ENCODE peak calls at places on chromosomes 13 and 19, in five cellular contexts. E is K562, C is GM12878, Q is upper lobe of left lung, V is HepG2. X is an unnamed sample.

GRCh38 chr13:27006519-27007161 is 165.0 kb downstream of the USP12 start:
- ATAC-seq in E (peak), C (peak), Q (peak), V (peak), X (peak)

GRCh38 chr13:97856001-97856675 is 97.3 kb upstream of the IPO5 start:
- ATAC-seq in E (no peak), C (peak), Q (peak), V (peak), X (peak)

GRCh38 chr13:32153056-32153455 is 121.5 kb downstream of the FRY start:
- ATAC-seq in E (no peak), C (no peak), Q (no peak), V (no peak), X (no peak)

GRCh38 chr19:53853707-53854106 is 14.0 kb upstream of the MYADM start:
- ATAC-seq in E (no peak), C (no peak), Q (no peak), V (no peak), X (no peak)

GRCh38 chr13:97982286-97982685 is 28.8 kb downstream of the IPO5 start:
- ATAC-seq in E (no peak), C (no peak), Q (no peak), V (no peak), X (no peak)

GRCh38 chr19:10517361-10517759 is at the start of gene S1PR5:
- ATAC-seq in E (peak), C (peak), Q (peak), V (peak), X (no peak)

GRCh38 chr19:57452307-57452706 is 4.6 kb downstream of the VN1R1 start:
- ATAC-seq in E (no peak), C (no peak), Q (no peak), V (no peak), X (no peak)

GRCh38 chr13:40492511-40492910 is 173.9 kb downstream of the FOXO1 start:
- ATAC-seq in E (no peak), C (no peak), Q (no peak), V (no peak), X (no peak)

GRCh38 chr19:31351212-31352193 is 2.3 kb upstream of the TSHZ3 start:
- ATAC-seq in E (no peak), C (no peak), Q (peak), V (no peak), X (no peak)

DNA sequence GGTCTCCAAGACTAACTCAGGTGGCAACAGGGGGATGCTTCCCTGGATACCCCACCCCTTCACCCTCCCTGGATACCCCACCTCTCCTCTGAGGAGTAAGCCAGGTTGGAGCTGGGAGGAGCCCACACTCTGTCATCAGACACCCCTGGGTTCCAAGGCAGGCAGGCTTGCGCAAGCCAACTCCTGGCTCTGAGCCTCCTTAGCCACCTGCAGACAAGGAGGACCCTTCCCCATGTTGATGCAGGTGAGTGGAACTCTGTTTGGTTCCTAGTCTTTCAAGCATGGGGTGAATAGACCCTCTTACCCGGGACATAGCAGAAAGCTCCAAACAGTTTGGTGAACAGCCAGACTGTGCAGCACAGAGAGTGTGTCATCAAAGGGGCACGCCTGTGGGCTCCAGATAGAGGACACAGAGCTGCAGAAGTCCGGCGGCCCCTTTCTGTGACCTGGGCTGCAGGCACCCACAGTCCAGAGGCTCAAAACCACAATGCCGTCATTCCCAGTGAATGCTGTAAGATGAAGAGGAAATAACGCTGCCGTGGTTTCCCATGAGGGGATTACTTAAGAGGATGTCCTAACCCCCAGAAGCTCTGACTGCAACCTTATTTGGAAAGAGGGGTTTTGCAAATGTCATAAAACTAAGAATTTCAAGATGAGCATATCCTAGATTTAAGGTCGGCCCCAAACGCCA is 12.1 kb upstream of the HAS1 start:
- ATAC-seq in E (peak), C (no peak), Q (peak), V (no peak), X (peak)
- TF ChIP-seq EP300 in E (no peak), C (no peak), Q (peak), V (no peak), X (no peak)

GRCh38 chr19:56084835-56085536 is 36.1 kb downstream of the ZNF787 start:
- ATAC-seq in E (no peak), C (no peak), Q (no peak), V (no peak), X (no peak)

GRCh38 chr19:56087647-56088346 is 33.3 kb downstream of the ZNF787 start:
- ATAC-seq in E (no peak), C (no peak), Q (no peak), V (no peak), X (no peak)

GRCh38 chr19:56086671-56087430 is 34.2 kb downstream of the ZNF787 start:
- ATAC-seq in E (peak), C (no peak), Q (no peak), V (peak), X (no peak)

GRCh38 chr19:56083668-56084067 is 37.4 kb downstream of the ZNF787 start:
- ATAC-seq in E (no peak), C (no peak), Q (no peak), V (no peak), X (no peak)

DNA sequence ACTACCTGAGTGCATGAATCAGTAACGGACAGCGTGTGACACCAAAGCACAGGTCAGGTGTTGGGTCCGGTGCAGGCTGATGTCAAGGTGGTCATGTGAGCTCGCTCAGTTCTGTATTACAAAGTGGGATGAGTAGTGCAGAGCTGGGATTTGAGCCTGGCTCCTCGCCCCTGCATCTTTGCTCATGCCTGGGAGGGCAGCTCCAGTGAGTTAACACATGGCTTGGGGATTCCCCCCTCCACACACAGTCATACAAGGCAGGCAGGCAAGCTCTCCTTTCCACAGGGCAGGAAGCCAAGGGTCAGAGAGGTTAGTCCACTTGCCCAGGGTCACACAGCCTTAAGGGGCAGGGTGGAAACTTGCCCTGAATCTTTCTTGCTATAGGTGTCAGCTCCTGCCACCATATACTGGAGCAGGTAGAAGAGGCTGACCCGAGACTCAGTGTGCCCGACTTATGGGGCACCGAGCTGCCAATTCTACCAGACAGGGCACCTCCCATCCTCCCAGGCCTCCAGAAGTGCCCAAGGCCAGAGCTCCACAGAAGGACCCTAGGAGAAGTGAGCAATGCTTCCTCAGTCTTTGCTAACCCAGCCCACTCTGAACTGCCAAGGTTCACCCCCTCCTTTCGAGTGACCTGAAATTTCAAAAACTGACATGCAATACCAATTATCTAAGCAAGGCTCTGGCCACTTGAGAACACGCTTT is 35.4 kb downstream of the ZNF787 start:
- ATAC-seq in E (peak), C (peak), Q (no peak), V (no peak), X (no peak)
- TF ChIP-seq POLR2AphosphoS5 in E (no peak), C (no peak), Q (no peak), V (no peak), X (no peak)

DNA sequence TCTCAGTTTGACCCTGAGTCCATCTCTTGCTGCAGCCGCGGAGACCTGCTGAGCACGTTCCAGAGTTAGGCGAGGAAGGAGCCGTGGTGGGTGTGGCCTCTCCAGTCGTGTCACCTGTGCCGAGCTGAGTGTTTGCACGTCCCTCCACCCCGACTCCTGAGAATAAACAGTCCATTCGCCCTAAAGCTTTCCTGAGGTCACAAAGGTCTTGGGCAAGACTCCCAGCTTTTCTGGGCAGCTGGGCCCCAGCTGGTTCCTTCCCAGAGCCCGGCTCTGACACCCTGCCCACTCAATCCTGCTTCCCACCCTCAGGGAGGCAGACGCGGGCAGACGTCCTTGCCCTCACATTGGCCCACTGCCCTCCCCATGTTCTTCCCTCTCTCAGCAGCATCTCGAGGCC is 142.2 kb downstream of the KCTD15 start:
- ATAC-seq in E (no peak), C (no peak), Q (no peak), V (no peak), X (no peak)
- TF ChIP-seq POLR2A in E (no peak), C (no peak), Q (no peak), V (no peak), X (no peak)

DNA sequence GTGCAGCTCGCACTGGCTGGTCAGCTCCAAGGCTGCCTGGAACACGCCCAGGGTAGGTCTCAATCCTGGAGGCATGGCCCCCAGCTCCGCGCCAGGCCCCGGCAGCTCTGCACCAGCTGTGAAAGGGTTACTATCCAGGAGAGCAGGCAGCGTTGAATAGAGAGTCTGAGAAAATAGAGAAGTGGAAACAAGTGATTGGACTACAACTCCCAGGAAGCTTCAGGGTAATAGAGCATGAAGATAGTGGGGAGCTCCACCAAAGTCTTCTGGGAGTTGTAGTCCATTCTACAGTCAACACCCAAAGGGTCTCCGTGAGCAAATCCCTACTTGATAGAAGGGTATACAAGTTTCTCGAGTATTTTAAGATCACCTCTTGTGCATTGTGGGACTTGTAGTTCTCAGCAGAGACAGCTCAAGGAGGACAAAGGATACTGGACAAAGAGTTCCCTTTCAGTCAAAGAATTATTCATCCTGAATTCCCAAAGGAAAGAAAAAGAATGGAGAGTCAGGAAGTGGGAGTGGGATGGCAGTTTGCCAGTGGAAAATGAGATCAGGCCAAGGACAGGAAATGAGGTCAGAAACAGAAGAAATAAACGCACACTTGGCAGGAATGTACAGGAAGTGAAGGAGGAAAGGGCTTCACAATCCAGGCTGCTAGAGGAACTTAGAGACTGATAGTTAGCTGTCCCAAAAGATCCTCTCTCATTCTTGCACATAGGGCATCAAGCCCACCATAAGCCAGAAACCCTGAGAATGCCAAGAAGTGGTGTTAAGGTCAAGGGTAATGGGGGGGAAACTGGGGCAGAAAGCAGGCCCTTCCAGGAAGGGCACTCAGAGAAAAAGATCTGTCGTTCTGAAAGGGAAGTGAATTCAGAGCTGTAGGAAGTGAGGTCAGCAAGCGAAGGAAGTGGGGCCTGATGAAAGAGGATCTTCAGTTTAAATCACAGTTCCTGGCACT is 5.5 kb upstream of the MAMSTR start:
- ATAC-seq in E (peak), C (peak), Q (peak), V (no peak), X (peak)
- TF ChIP-seq EP300 in E (no peak), C (no peak), Q (peak), V (no peak), X (no peak)

DNA sequence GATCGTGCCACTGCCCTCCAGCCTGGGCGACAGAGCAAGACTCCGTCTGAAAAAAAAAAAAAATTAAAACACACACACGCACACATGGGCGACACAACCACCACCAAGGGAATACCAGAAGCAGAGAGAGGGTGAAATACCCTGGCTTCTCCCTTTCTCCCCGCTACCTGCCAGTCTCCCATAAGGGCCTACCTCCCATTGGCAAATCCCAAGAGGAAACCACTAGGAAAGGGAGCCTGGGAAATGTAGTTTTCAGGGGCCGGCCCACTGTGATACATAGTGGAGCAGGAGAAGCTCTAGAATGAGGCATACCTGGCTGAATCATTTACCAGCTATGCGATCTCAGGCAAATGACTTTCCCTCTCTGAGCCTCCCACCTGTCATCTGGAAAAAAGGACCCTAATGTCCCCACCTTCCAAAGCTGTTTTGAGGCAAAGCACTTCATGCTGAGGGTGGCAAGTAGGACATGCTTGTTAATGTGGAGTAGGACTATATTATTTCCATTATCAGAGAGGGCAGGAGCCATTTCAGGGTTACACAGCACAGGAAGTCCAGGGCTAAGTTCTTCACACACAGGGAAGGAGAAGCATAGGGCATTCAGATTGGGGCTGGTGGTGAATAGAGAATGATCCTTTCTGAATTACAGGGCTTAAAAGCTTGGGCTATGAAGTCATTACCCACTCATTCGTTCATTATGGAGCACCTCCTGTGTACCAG is 14.3 kb upstream of the HNRNPUL1 start:
- ATAC-seq in E (peak), C (no peak), Q (no peak), V (no peak), X (no peak)
- TF ChIP-seq POLR2AphosphoS5 in E (no peak), C (no peak), Q (no peak), V (no peak), X (no peak)

GRCh38 chr19:41261474-41262190 is 2.5 kb upstream of the HNRNPUL1 start:
- ATAC-seq in E (no peak), C (no peak), Q (no peak), V (no peak), X (no peak)

GRCh38 chr19:41263042-41263849 is 926 bp upstream of the HNRNPUL1 start:
- ATAC-seq in E (peak), C (peak), Q (peak), V (peak), X (peak)

GRCh38 chr19:41263850-41264580 is at the start of gene HNRNPUL1:
- ATAC-seq in E (peak), C (peak), Q (peak), V (peak), X (peak)

GRCh38 chr19:41265376-41266153 is 1.4 kb downstream of the HNRNPUL1 start:
- ATAC-seq in E (no peak), C (no peak), Q (no peak), V (no peak), X (no peak)

GRCh38 chr19:41264581-41265375 is 606 bp downstream of the HNRNPUL1 start:
- ATAC-seq in E (peak), C (peak), Q (peak), V (peak), X (peak)
- TF ChIP-seq POLR2A in E (peak), C (peak), Q (no peak), V (peak), X (peak)

GRCh38 chr13:20942938-20943518 is 40.5 kb upstream of the XPO4 start:
- ATAC-seq in E (no peak), C (peak), Q (peak), V (peak), X (no peak)

GRCh38 chr13:20945952-20946383 is 43.4 kb upstream of the XPO4 start:
- ATAC-seq in E (peak), C (peak), Q (peak), V (no peak), X (no peak)

GRCh38 chr13:20939662-20940061 is 37.1 kb upstream of the XPO4 start:
- ATAC-seq in E (no peak), C (no peak), Q (no peak), V (peak), X (no peak)

GRCh38 chr13:20940083-20940482 is 37.5 kb upstream of the XPO4 start:
- ATAC-seq in E (no peak), C (no peak), Q (no peak), V (peak), X (no peak)

DNA sequence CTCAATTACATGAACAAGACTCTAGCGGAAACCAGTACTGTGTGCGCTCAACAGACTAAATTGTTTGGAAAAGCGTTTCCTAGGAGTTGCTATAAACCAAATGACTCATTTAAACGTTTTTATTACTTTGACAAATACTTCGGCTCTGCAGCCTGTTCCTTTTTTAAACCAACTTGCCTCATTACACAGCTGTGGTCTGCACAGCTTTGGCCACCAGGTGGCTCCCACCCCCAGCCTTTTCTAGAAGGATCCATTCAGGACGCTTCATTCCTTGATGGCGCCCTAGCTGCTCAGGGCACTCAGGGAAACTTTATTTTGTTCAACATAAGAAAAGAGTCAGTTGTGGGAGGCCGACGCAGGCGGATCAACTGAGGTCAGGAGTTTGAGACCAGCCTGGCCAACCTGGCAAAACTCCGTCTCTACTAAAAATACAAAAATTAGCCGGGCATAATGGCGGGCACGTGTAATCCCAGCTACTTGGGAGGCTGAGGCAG is 41.0 kb upstream of the XPO4 start:
- ATAC-seq in E (peak), C (peak), Q (peak), V (peak), X (peak)
- TF ChIP-seq EP300 in E (no peak), C (no peak), Q (no peak), V (no peak), X (no peak)

DNA sequence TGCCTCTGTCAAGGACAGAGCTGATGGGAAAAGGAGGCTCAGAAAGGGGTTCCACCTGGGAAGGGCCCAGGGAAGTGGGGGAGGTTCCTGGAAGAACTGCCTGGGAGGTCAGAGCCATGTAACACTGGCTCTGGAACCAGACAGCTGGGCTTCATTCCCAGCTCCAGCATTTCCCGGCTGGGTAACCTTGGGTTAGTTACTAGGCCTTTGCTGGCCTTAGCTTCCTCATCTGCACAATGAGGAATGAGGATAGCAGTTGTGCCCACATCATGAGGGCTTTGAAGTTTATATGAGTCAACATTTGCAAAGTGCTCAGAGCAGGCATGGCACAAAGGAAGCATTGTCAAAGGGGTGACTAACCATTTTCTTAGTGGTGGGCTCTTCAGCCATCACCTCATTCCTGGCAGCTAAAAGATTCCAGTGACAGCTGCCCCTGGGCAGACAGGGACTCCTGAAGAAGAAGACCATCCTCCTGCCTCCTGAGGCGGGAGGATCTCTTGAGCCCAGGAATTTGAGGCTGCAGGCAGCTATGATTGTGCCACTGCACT is 1.7 kb upstream of the DNAJB1 start:
- ATAC-seq in E (no peak), C (no peak), Q (no peak), V (peak), X (no peak)
- TF ChIP-seq POLR2AphosphoS5 in E (no peak), C (no peak), Q (peak), V (peak), X (no peak)

X was measured in gastroesophageal sphincter.